ENCODE peak calls at places on chromosome 3, in six cellular contexts. I is BE2C, J is psoas muscle, Q is GM23338, H is OCI-LY7, P is uterus. W is an unnamed sample. For H3K36me3, the result is how much of the 10 kb centered on the place peaks cover.

GRCh38 chr3:115590873-115591272 is 32.4 kb upstream of the GAP43 start:
- DNase-seq in J (no peak), I (no peak), Q (no peak), H (no peak), P (no peak), W (no peak)

GRCh38 chr3:110261141-110261540 is 810.5 kb upstream of the NECTIN3 start:
- DNase-seq in Q (no peak), P (no peak), H (no peak), J (no peak), I (no peak), W (no peak)

GRCh38 chr3:37054370-37054769 is 61.1 kb downstream of the MLH1 start:
- DNase-seq in H (peak), I (no peak), J (no peak), Q (no peak), P (no peak), W (no peak)

GRCh38 chr3:37174532-37175126 is at the start of gene LRRFIP2:
- DNase-seq in P (no peak), I (no peak), H (no peak), J (no peak), Q (no peak), W (no peak)

GRCh38 chr3:173066044-173066679 is 74.9 kb downstream of the SPATA16 start:
- DNase-seq in P (no peak), Q (no peak), I (no peak), J (no peak), H (no peak), W (no peak)

GRCh38 chr3:48990636-48991421 is 788 bp downstream of the P4HTM start:
- DNase-seq in J (no peak), Q (peak), P (no peak), I (peak), H (peak), W (no peak)

GRCh38 chr3:37136067-37136466 is 38.3 kb downstream of the LRRFIP2 start:
- DNase-seq in Q (no peak), I (no peak), P (no peak), H (no peak), J (no peak), W (no peak)

GRCh38 chr3:22322861-22323260 is 571.9 kb upstream of the ZNF385D start:
- DNase-seq in I (no peak), Q (peak), H (no peak), J (no peak), P (no peak), W (no peak)

GRCh38 chr3:45644467-45645201 is 44.6 kb upstream of the SACM1L start:
- DNase-seq in Q (no peak), J (no peak), I (no peak), P (no peak), H (no peak), W (no peak)

GRCh38 chr3:160486459-160486869 is 36.9 kb upstream of the TRIM59 start:
- DNase-seq in H (peak), J (no peak), Q (peak), I (no peak), P (no peak), W (no peak)

GRCh38 chr3:40573985-40574384 is 49.2 kb downstream of the ZNF621 start:
- DNase-seq in P (no peak), H (no peak), J (no peak), Q (no peak), I (no peak), W (no peak)
- H3K36me3 ChIP-seq in P (under half), H (under half), J (under half), Q (under half), I (under half), W (under half)

GRCh38 chr3:65685621-65686020 is 353.1 kb downstream of the MAGI1 start:
- DNase-seq in Q (no peak), P (no peak), J (no peak), I (no peak), H (no peak), W (no peak)

GRCh38 chr3:65689436-65689835 is 349.3 kb downstream of the MAGI1 start:
- DNase-seq in P (no peak), Q (peak), J (no peak), I (no peak), H (no peak), W (no peak)

GRCh38 chr3:65687741-65688140 is 351.0 kb downstream of the MAGI1 start:
- DNase-seq in P (no peak), H (no peak), Q (no peak), J (no peak), I (no peak), W (no peak)
- H3K36me3 ChIP-seq in P (under half), H (under half), Q (under half), J (under half), I (under half), W (under half)

GRCh38 chr3:101588626-101589025 is 14.6 kb downstream of the PCNP start:
- DNase-seq in P (no peak), H (no peak), J (no peak), Q (no peak), I (no peak), W (no peak)

DNA sequence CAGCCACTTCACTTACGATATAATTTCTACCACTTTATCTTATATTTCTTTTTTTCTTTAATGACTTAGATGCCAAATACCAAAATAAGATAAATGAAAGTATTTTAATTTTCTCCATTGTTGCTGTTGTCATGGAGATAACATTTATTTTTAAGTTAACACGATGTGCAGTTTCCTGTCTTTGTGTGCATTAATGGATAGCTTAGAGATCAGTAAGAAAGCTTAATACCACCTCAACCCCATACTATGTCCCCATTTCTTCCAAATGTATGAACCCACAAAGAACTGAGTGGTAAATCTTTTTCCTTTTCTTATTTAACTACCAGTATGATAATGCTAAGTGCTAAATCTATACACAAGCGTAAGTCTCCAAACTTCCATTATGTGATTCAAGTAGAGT is 17.1 kb downstream of the PCNP start:
- DNase-seq in P (no peak), J (no peak), Q (no peak), H (no peak), I (no peak), W (no peak)
- H3K36me3 ChIP-seq in P (under half), J (under half), Q (under half), H (half or more), I (under half), W (under half)

GRCh38 chr3:11604139-11604895 is 39.4 kb downstream of the VGLL4 start:
- DNase-seq in J (no peak), I (no peak), H (peak), P (no peak), Q (no peak), W (no peak)
- H3K36me3 ChIP-seq in J (under half), I (under half), H (under half), P (under half), Q (under half), W (under half)

GRCh38 chr3:123948449-123948848 is 12.6 kb downstream of the CCDC14 start:
- DNase-seq in Q (no peak), H (no peak), P (no peak), I (no peak), J (no peak), W (no peak)
- H3K36me3 ChIP-seq in Q (under half), H (half or more), P (under half), I (half or more), J (under half), W (under half)

GRCh38 chr3:59138966-59139365 is 89.1 kb upstream of the CFAP20DC start:
- DNase-seq in P (no peak), I (no peak), J (no peak), H (no peak), Q (no peak), W (no peak)

GRCh38 chr3:59133350-59133749 is 83.5 kb upstream of the CFAP20DC start:
- DNase-seq in J (no peak), Q (no peak), I (no peak), P (no peak), H (no peak), W (no peak)

GRCh38 chr3:59131016-59131771 is 81.4 kb upstream of the CFAP20DC start:
- DNase-seq in J (no peak), P (no peak), I (no peak), H (no peak), Q (no peak), W (no peak)

GRCh38 chr3:59135091-59135490 is 85.3 kb upstream of the CFAP20DC start:
- DNase-seq in H (no peak), Q (no peak), I (no peak), J (no peak), P (no peak), W (no peak)
- H3K36me3 ChIP-seq in H (under half), Q (under half), I (under half), J (under half), P (under half), W (under half)

GRCh38 chr3:143041901-143042300 is 40.5 kb downstream of the U2SURP start:
- DNase-seq in Q (no peak), J (no peak), H (no peak), P (no peak), I (no peak), W (no peak)
- H3K36me3 ChIP-seq in Q (half or more), J (under half), H (half or more), P (under half), I (half or more), W (half or more)

GRCh38 chr3:196800742-196801141 is 61.1 kb downstream of the PAK2 start:
- DNase-seq in H (no peak), J (no peak), P (no peak), I (no peak), Q (no peak), W (no peak)

GRCh38 chr3:196804775-196805174 is 62.9 kb upstream of the SENP5 start:
- DNase-seq in H (no peak), J (no peak), I (no peak), Q (no peak), P (no peak), W (no peak)

DNA sequence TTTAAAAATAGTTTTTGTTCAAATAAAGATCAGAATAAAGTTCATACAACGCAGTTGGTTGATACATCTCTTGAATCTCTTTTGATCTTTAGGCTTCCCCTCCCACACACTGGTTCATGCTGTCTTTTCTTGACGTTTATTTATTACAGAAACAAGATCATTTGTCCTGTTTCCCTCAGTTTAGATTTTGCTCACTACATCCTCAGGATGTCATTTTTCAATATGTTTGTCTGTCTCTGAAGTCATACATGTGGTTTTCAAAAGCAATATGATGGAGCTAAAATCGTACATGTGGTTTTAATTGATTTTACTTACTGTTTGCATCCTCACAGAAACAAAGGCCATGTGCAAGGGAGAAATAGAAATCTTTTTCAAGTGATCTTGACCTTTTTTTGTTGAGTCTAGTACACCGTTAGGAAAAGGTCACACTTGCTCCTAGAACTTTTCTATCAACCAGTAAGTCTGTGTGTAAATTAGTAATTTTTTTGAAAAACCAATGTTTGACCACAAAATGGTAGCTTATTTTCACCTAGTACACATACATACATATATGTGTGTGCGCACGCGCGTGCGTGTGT is 63.7 kb upstream of the SENP5 start:
- DNase-seq in J (no peak), I (no peak), P (no peak), H (no peak), Q (no peak), W (no peak)
- H3K36me3 ChIP-seq in J (under half), I (under half), P (under half), H (half or more), Q (under half), W (under half)